ENCODE peak calls at places on chromosomes 1 and 21, in four cellular contexts. S, D, E and K are unnamed samples.

GRCh38 chr1:45340816-45341215 is 576 bp upstream of the MUTYH start:
- DNase-seq in S (no peak), E (no peak), D (no peak), K (peak)

GRCh38 chr1:233680000-233680399 is 66.1 kb downstream of the KCNK1 start:
- DNase-seq in D (no peak), S (no peak), E (no peak), K (peak)

GRCh38 chr1:206575165-206575893 is 36.9 kb downstream of the EIF2D start:
- DNase-seq in E (no peak), D (peak), S (no peak), K (no peak)

GRCh38 chr21:34884346-34884929 is 164.7 kb downstream of the RUNX1 start:
- DNase-seq in D (no peak), S (no peak), E (no peak), K (no peak)

GRCh38 chr1:57471995-57472394 is 48.1 kb upstream of the DAB1 start:
- DNase-seq in E (no peak), D (no peak), S (no peak), K (no peak)

GRCh38 chr1:41574842-41575241 is 90.4 kb upstream of the EDN2 start:
- DNase-seq in D (no peak), S (no peak), E (no peak), K (no peak)

GRCh38 chr1:59432531-59433439 is 135.9 kb downstream of the FGGY start:
- DNase-seq in S (no peak), E (no peak), D (no peak), K (no peak)

GRCh38 chr1:116496380-116496779 is 74.4 kb downstream of the CD58 start:
- DNase-seq in S (no peak), D (peak), E (no peak), K (peak)

GRCh38 chr21:40049031-40049958 is 182.1 kb downstream of the PCP4 start:
- DNase-seq in S (no peak), E (no peak), D (peak), K (no peak)

GRCh38 chr1:204645251-204645650 is 40.3 kb downstream of the LRRN2 start:
- DNase-seq in D (no peak), S (no peak), E (no peak), K (no peak)

GRCh38 chr1:7938070-7938469 is 2.6 kb downstream of the TNFRSF9 start:
- DNase-seq in D (no peak), S (no peak), E (no peak), K (peak)

GRCh38 chr21:34792504-34793089 is 123.8 kb downstream of the CLIC6 start:
- DNase-seq in E (no peak), S (no peak), D (no peak), K (no peak)

GRCh38 chr1:117683571-117684285 is 77.9 kb downstream of the TENT5C start:
- DNase-seq in S (no peak), D (peak), E (no peak), K (no peak)

GRCh38 chr1:150320667-150320978 is 710 bp upstream of the PRPF3 start:
- DNase-seq in D (no peak), E (no peak), S (no peak), K (no peak)

GRCh38 chr1:150168960-150169565 is 19.3 kb downstream of the PLEKHO1 start:
- DNase-seq in E (peak), D (peak), S (peak), K (peak)

GRCh38 chr1:27600500-27601175 is 3.3 kb downstream of the AHDC1 start:
- DNase-seq in S (peak), D (peak), E (no peak), K (peak)

GRCh38 chr21:25457411-25457810 is 149.9 kb downstream of the MRPL39 start:
- DNase-seq in E (no peak), D (peak), S (no peak), K (no peak)

GRCh38 chr1:31327381-31327780 is 30.5 kb downstream of the ZCCHC17 start:
- DNase-seq in D (peak), E (no peak), S (no peak), K (no peak)

GRCh38 chr1:39683591-39684312 is 7.5 kb downstream of the HPCAL4 start:
- DNase-seq in E (peak), S (peak), D (no peak), K (no peak)

GRCh38 chr1:80495806-80496205 is 1304.9 kb upstream of the ADGRL2 start:
- DNase-seq in E (no peak), S (no peak), D (no peak), K (no peak)

GRCh38 chr1:66274634-66275033 is 259.3 kb upstream of the SGIP1 start:
- DNase-seq in D (peak), S (no peak), E (no peak), K (no peak)

GRCh38 chr1:23977187-23977853 is 2.8 kb downstream of the SRSF10 start:
- DNase-seq in E (no peak), S (no peak), D (no peak), K (no peak)

GRCh38 chr1:220767312-220768126 is 19.2 kb upstream of the MTARC1 start:
- DNase-seq in D (peak), E (no peak), S (no peak), K (no peak)

GRCh38 chr21:17889171-17889570 is 70.0 kb upstream of the C21orf91 start:
- DNase-seq in S (no peak), D (no peak), E (no peak), K (no peak)

GRCh38 chr1:166905136-166905535 is 29.1 kb upstream of the TADA1 start:
- DNase-seq in S (no peak), D (no peak), E (no peak), K (no peak)

GRCh38 chr1:228323401-228323800 is 83.2 kb downstream of the TRIM11 start:
- DNase-seq in E (no peak), S (no peak), D (no peak), K (no peak)

GRCh38 chr1:74222701-74223100 is 12.5 kb upstream of the TNNI3K start:
- DNase-seq in E (no peak), S (no peak), D (peak), K (no peak)

GRCh38 chr1:55427576-55427975 is 212.4 kb upstream of the USP24 start:
- DNase-seq in S (no peak), E (no peak), D (no peak), K (no peak)

GRCh38 chr1:220990417-220991337 is 111.4 kb downstream of the HLX start:
- DNase-seq in S (no peak), E (no peak), D (peak), K (peak)

GRCh38 chr1:6753320-6754140 is 31.7 kb upstream of the CAMTA1 start:
- DNase-seq in D (peak), S (no peak), E (no peak), K (no peak)

GRCh38 chr1:110310300-110310699 is 28.9 kb upstream of the RBM15 start:
- DNase-seq in S (no peak), D (no peak), E (no peak), K (no peak)
- H3K27ac ChIP-seq in S (no peak), D (no peak), E (no peak), K (no peak)

GRCh38 chr1:81841795-81842194 is 41.1 kb downstream of the ADGRL2 start:
- DNase-seq in D (no peak), S (no peak), E (no peak), K (no peak)
- H4K5ac ChIP-seq in D (no peak), S (no peak), E (no peak), K (no peak)

GRCh38 chr1:227255086-227255732 is 63.1 kb downstream of the CDC42BPA start:
- DNase-seq in E (no peak), S (no peak), D (no peak), K (no peak)
- H3K27ac ChIP-seq in E (no peak), S (no peak), D (no peak), K (no peak)

GRCh38 chr1:56459260-56459659 is 120.1 kb downstream of the PLPP3 start:
- DNase-seq in D (no peak), S (no peak), E (no peak), K (no peak)
- H4K5ac ChIP-seq in D (no peak), S (no peak), E (no peak), K (no peak)

GRCh38 chr1:65039508-65039907 is 73.2 kb upstream of the JAK1 start:
- DNase-seq in D (no peak), E (no peak), S (no peak), K (peak)
- H3K27ac ChIP-seq in D (no peak), E (no peak), S (no peak), K (no peak)

GRCh38 chr1:3219005-3219724 is 150.2 kb downstream of the PRDM16 start:
- DNase-seq in E (no peak), S (no peak), D (no peak), K (no peak)
- H4K5ac ChIP-seq in E (no peak), S (no peak), D (no peak), K (no peak)

GRCh38 chr21:45286671-45287437 is 841 bp downstream of the POFUT2 start:
- DNase-seq in D (peak), S (peak), E (peak), K (peak)
- H3K27ac ChIP-seq in D (peak), S (no peak), E (peak), K (no peak)

GRCh38 chr1:197065549-197065948 is 1.5 kb downstream of the F13B start:
- DNase-seq in D (peak), E (no peak), S (no peak), K (no peak)

GRCh38 chr1:197066719-197067456 is at the start of gene F13B:
- DNase-seq in S (no peak), E (no peak), D (no peak), K (no peak)

GRCh38 chr1:197066277-197066676 is 783 bp downstream of the F13B start:
- DNase-seq in E (no peak), S (no peak), D (no peak), K (no peak)

GRCh38 chr1:197062692-197063091 is 4.4 kb downstream of the F13B start:
- DNase-seq in S (no peak), D (no peak), E (no peak), K (no peak)

GRCh38 chr1:197063212-197063611 is 3.8 kb downstream of the F13B start:
- DNase-seq in E (no peak), D (no peak), S (no peak), K (peak)
- H4K5ac ChIP-seq in E (no peak), D (no peak), S (no peak), K (no peak)

GRCh38 chr1:155261401-155261887 is 716 bp downstream of the SCAMP3 start:
- DNase-seq in E (no peak), S (no peak), D (peak), K (no peak)

GRCh38 chr1:155261888-155262673 is at the start of gene SCAMP3:
- DNase-seq in E (peak), S (peak), D (peak), K (peak)

GRCh38 chr1:155267373-155267772 is 5.2 kb upstream of the SCAMP3 start:
- DNase-seq in E (no peak), D (no peak), S (no peak), K (no peak)

GRCh38 chr1:155260276-155260675 is 1.9 kb downstream of the SCAMP3 start:
- DNase-seq in E (no peak), S (no peak), D (no peak), K (no peak)

DNA sequence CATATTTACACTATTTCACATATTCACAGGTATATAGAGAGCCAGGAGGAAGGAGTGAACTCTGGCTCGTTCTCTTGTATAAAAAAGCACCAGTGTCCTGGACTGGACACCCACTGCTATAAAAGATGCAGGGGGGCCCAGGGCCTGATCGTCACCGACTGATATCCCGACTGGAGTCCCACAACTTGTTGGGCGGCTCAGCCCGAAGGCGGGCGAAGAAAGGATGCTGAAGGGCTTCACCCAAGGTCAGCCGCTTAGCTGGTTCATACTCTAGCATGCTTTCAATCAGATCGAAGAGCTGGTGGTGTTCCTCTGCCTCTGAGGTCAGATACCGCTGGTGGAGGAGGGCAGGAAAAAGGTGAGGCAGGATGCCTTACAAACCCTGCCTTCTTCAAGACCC is 907 bp upstream of the SCAMP3 start:
- DNase-seq in D (no peak), E (no peak), S (no peak), K (no peak)
- H3K27ac ChIP-seq in D (no peak), E (no peak), S (no peak), K (no peak)

GRCh38 chr1:111852216-111852615 is 96.5 kb downstream of the DDX20 start:
- DNase-seq in E (no peak), S (no peak), D (no peak), K (no peak)
- H4K5ac ChIP-seq in E (no peak), S (no peak), D (no peak), K (no peak)